ENCODE peak calls at places on chromosome 6, in eight cellular contexts. X is coronary artery, T is IMR-90, E is GM20000, G is endothelial cell, O is foreskin fibroblast, H is cardiac fibroblast, W is fibroblast of pulmonary artery. F is an unnamed sample.

GRCh38 chr6:96391776-96392175 is 129.8 kb upstream of the UFL1 start:
- DNase-seq in X (no peak), T (no peak), E (no peak), G (peak), O (no peak), H (peak), W (no peak), F (no peak)

GRCh38 chr6:78948785-78949184 is 81.4 kb downstream of the IRAK1BP1 start:
- DNase-seq in X (no peak), T (no peak), E (no peak), G (no peak), O (no peak), H (no peak), W (no peak), F (no peak)

GRCh38 chr6:55617272-55617671 is 38.3 kb upstream of the HMGCLL1 start:
- DNase-seq in X (no peak), T (peak), E (peak), G (peak), O (peak), H (peak), W (peak), F (peak)

GRCh38 chr6:356828-357251 is 34.7 kb upstream of the IRF4 start:
- DNase-seq in X (no peak), T (no peak), E (peak), G (no peak), O (no peak), H (no peak), W (no peak), F (peak)

GRCh38 chr6:127366281-127367022 is 23.0 kb upstream of the ECHDC1 start:
- DNase-seq in X (no peak), T (peak), E (no peak), G (no peak), O (peak), H (peak), W (peak), F (no peak)

GRCh38 chr6:78517399-78517798 is 350.0 kb upstream of the IRAK1BP1 start:
- DNase-seq in X (no peak), T (no peak), E (no peak), G (no peak), O (no peak), H (no peak), W (no peak), F (no peak)

GRCh38 chr6:6256881-6257280 is 63.6 kb downstream of the F13A1 start:
- DNase-seq in X (no peak), T (no peak), E (no peak), G (no peak), O (no peak), H (no peak), W (no peak), F (no peak)

GRCh38 chr6:147709396-147710272 is 201.1 kb downstream of the SAMD5 start:
- DNase-seq in X (no peak), T (no peak), E (no peak), G (no peak), O (no peak), H (no peak), W (no peak), F (no peak)

DNA sequence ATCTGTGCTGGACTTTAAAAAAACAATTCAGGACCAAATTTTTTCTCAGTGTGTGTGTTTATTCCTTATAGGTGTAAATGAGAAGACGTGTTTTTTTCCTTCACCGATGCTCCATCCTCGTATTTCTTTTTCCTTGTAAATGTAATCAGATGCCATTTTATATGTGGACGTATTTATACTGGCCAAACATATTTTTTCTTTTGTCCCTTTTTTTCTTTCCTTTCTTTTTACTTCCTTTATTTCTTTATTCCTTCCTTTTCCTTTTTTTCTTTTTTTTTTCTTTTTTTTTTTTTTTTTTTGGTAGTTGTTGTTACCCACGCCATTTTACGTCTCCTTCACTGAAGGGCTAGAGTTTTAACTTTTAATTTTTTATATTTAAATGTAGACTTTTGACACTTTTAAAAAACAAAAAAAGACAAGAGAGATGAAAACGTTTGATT is 3.7 kb downstream of the SOX4 start:
- DNase-seq in X (no peak), T (no peak), E (no peak), G (no peak), O (no peak), H (no peak), W (no peak), F (no peak)
- TF ChIP-seq CTCF in X (no peak), T (no peak), E (no peak), G (no peak), O (no peak), H (no peak), W (no peak), F (no peak)

DNA sequence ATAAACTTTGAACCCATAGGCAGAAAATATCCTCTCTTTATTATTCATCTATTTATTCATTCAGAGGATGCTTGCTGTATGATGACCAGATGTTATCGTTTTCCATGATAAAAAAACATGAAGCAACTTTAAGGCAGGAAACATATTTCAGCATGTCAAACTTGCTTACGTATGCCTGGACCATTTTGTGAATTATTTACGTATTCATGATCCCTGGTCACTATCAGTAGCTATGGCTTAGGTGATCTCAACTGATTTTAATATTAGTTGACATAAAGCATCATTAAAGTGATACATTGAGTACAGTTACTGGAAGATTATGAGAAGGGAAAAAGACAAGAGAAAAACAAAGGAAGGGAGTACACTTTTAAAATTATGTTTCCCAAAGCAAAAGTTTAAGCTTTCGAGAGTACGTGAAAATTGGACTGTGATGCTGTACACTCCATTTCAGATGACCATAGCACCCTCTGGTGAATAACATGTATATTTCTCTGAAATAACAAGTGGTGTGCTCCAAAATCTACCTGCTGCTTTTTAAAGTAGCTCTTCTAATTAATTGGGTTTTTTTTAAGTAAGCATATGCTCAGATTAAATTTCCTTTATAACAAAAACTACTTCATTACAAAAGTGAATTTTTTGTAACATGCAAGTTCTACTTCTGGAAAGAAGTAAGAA is 215.1 kb upstream of the HSF2 start:
- DNase-seq in X (no peak), T (peak), E (no peak), G (no peak), O (peak), H (peak), W (peak), F (no peak)
- TF ChIP-seq CTCF in X (no peak), T (peak), E (no peak), G (no peak), O (peak), H (peak), W (peak), F (no peak)

GRCh38 chr6:30554962-30555361 is 1.3 kb downstream of the GNL1 start:
- DNase-seq in X (no peak), T (peak), E (no peak), G (no peak), O (no peak), H (no peak), W (no peak), F (no peak)

GRCh38 chr6:30556714-30556963 is 350 bp upstream of the GNL1 start:
- DNase-seq in X (peak), T (no peak), E (peak), G (peak), O (no peak), H (no peak), W (no peak), F (peak)

GRCh38 chr6:30555428-30556005 is 772 bp downstream of the GNL1 start:
- DNase-seq in X (peak), T (peak), E (no peak), G (peak), O (peak), H (peak), W (peak), F (no peak)

GRCh38 chr6:30556964-30557682 is at the start of gene PRR3:
- DNase-seq in X (peak), T (peak), E (peak), G (peak), O (peak), H (peak), W (peak), F (peak)

GRCh38 chr6:30556006-30556713 is at the start of gene GNL1:
- DNase-seq in X (peak), T (peak), E (peak), G (peak), O (peak), H (peak), W (peak), F (peak)
- TF ChIP-seq CTCF in X (no peak), T (no peak), E (no peak), G (no peak), O (no peak), H (no peak), W (no peak), F (no peak)

GRCh38 chr6:101686653-101687052 is 293.1 kb downstream of the GRIK2 start:
- DNase-seq in X (no peak), T (no peak), E (no peak), G (no peak), O (no peak), H (no peak), W (no peak), F (no peak)
- TF ChIP-seq CTCF in X (no peak), T (no peak), E (no peak), G (no peak), O (no peak), H (no peak), W (no peak), F (no peak)

DNA sequence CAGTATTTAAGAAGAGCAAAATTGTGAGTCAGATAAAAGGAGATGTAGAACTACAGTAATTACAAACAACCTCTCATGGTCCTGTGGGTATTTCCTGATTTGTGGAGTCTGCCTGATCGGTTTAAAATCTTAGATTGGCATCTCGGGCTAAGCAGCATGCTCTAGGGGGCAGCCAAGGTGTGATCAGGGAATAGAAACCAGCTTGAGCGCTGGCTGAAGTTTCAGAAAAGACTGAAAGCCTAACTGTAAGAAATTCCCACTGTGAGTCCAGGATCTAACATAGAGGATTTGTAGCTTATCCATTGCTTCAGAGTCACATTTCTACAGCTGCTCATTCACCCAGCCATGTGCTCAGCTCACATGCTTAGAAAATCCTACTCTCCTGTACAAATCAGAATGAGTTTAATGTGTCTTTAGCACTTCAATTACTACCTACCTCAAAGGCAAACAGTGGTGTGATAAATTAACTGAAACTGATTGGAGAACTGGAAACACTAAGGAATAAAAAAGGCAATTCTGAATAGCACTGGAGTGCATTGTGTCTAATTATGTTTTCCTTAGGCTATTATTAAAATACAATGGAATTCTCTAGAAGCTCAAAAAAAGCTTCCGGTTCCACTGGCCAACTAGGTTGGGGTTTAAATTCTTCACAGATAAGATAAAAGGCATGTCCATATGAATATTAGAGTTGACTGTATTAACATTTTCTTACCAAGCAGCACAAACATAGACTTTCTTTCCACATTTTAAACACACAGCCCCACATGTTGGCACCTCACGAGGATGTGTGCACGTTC is 73.8 kb upstream of the MPC1 start:
- DNase-seq in X (no peak), T (peak), E (peak), G (no peak), O (peak), H (peak), W (peak), F (no peak)
- TF ChIP-seq CTCF in X (no peak), T (peak), E (peak), G (no peak), O (peak), H (no peak), W (peak), F (peak)